ENCODE peak calls at places on chromosomes 11 and 22, in six cellular contexts. One of them, this sample, is unnamed.

GRCh38 chr11:32830796-32831195 is 1.1 kb downstream of the PRRG4 start:
- DNase-seq in NCI-H510A treated with DMSO at 0.1 percent for 48 hours: no peak
- DNase-seq in cardiac muscle cell: no peak
- DNase-seq in A549: no peak
- DNase-seq in HFF-Myc: no peak
- DNase-seq in neuronal stem cell: no peak
- DNase-seq in this sample: no peak

GRCh38 chr11:64735860-64736259 is 8.1 kb downstream of the RASGRP2 start:
- DNase-seq in NCI-H510A treated with DMSO at 0.1 percent for 48 hours: no peak
- DNase-seq in neuronal stem cell: no peak
- DNase-seq in HFF-Myc: no peak
- DNase-seq in cardiac muscle cell: no peak
- DNase-seq in A549: no peak
- DNase-seq in this sample: no peak

GRCh38 chr11:109421981-109422590 is at the start of gene C11orf87:
- DNase-seq in A549: no peak
- DNase-seq in cardiac muscle cell: peak; percentile 10
- DNase-seq in neuronal stem cell: peak; percentile 17
- DNase-seq in HFF-Myc: no peak
- DNase-seq in NCI-H510A treated with DMSO at 0.1 percent for 48 hours: peak; percentile 68
- DNase-seq in this sample: no peak

GRCh38 chr22:31185056-31185455 is 25.1 kb downstream of the RNF185 start:
- DNase-seq in A549: no peak
- DNase-seq in NCI-H510A treated with DMSO at 0.1 percent for 48 hours: no peak
- DNase-seq in HFF-Myc: no peak
- DNase-seq in cardiac muscle cell: no peak
- DNase-seq in neuronal stem cell: no peak
- DNase-seq in this sample: no peak

GRCh38 chr11:93921695-93922468 is 71.5 kb upstream of the VSTM5 start:
- DNase-seq in cardiac muscle cell: peak; percentile 81
- DNase-seq in neuronal stem cell: peak; percentile 54
- DNase-seq in HFF-Myc: peak; percentile 52
- DNase-seq in A549: peak; percentile 30
- DNase-seq in NCI-H510A treated with DMSO at 0.1 percent for 48 hours: peak; percentile 56
- DNase-seq in this sample: peak; percentile 32

GRCh38 chr11:107139396-107139795 is 121.1 kb upstream of the GUCY1A2 start:
- DNase-seq in NCI-H510A treated with DMSO at 0.1 percent for 48 hours: no peak
- DNase-seq in A549: no peak
- DNase-seq in cardiac muscle cell: no peak
- DNase-seq in HFF-Myc: no peak
- DNase-seq in neuronal stem cell: no peak
- DNase-seq in this sample: no peak

GRCh38 chr22:43818981-43819690 is 7.0 kb upstream of the EFCAB6 start:
- DNase-seq in neuronal stem cell: no peak
- DNase-seq in HFF-Myc: no peak
- DNase-seq in NCI-H510A treated with DMSO at 0.1 percent for 48 hours: no peak
- DNase-seq in cardiac muscle cell: no peak
- DNase-seq in A549: no peak
- DNase-seq in this sample: no peak

GRCh38 chr11:58316142-58316541 is 42.7 kb downstream of the OR5B17 start:
- DNase-seq in NCI-H510A treated with DMSO at 0.1 percent for 48 hours: no peak
- DNase-seq in neuronal stem cell: no peak
- DNase-seq in HFF-Myc: no peak
- DNase-seq in A549: no peak
- DNase-seq in cardiac muscle cell: no peak
- DNase-seq in this sample: no peak

GRCh38 chr22:38967451-38968450 is 10.3 kb downstream of the APOBEC3A start:
- DNase-seq in A549: no peak
- DNase-seq in cardiac muscle cell: no peak
- DNase-seq in HFF-Myc: no peak
- DNase-seq in neuronal stem cell: no peak
- DNase-seq in NCI-H510A treated with DMSO at 0.1 percent for 48 hours: no peak
- DNase-seq in this sample: peak; percentile 62

GRCh38 chr11:46845440-46845739 is 690 bp downstream of the CKAP5 start:
- DNase-seq in NCI-H510A treated with DMSO at 0.1 percent for 48 hours: no peak
- DNase-seq in A549: no peak
- DNase-seq in HFF-Myc: no peak
- DNase-seq in cardiac muscle cell: peak; percentile 16
- DNase-seq in neuronal stem cell: peak; percentile 2
- DNase-seq in this sample: no peak

GRCh38 chr22:22767876-22768602 is 119.6 kb upstream of the IGLL5 start:
- DNase-seq in NCI-H510A treated with DMSO at 0.1 percent for 48 hours: no peak
- DNase-seq in A549: no peak
- DNase-seq in HFF-Myc: no peak
- DNase-seq in neuronal stem cell: no peak
- DNase-seq in cardiac muscle cell: peak; percentile 38
- DNase-seq in this sample: no peak

GRCh38 chr22:42921301-42921700 is 64.2 kb upstream of the ARFGAP3 start:
- DNase-seq in cardiac muscle cell: no peak
- DNase-seq in HFF-Myc: no peak
- DNase-seq in A549: no peak
- DNase-seq in neuronal stem cell: no peak
- DNase-seq in NCI-H510A treated with DMSO at 0.1 percent for 48 hours: no peak
- DNase-seq in this sample: no peak

GRCh38 chr11:18270102-18270501 is 4.0 kb downstream of the SAA1 start:
- DNase-seq in neuronal stem cell: no peak
- DNase-seq in cardiac muscle cell: no peak
- DNase-seq in HFF-Myc: no peak
- DNase-seq in NCI-H510A treated with DMSO at 0.1 percent for 48 hours: no peak
- DNase-seq in A549: no peak
- DNase-seq in this sample: no peak

GRCh38 chr11:105738972-105739574 is 129.2 kb downstream of the GRIA4 start:
- DNase-seq in neuronal stem cell: no peak
- DNase-seq in cardiac muscle cell: no peak
- DNase-seq in A549: no peak
- DNase-seq in NCI-H510A treated with DMSO at 0.1 percent for 48 hours: no peak
- DNase-seq in HFF-Myc: no peak
- DNase-seq in this sample: no peak

GRCh38 chr22:25837288-25837900 is 95.4 kb downstream of the MYO18B start:
- DNase-seq in HFF-Myc: no peak
- DNase-seq in A549: no peak
- DNase-seq in NCI-H510A treated with DMSO at 0.1 percent for 48 hours: no peak
- DNase-seq in cardiac muscle cell: no peak
- DNase-seq in neuronal stem cell: no peak
- DNase-seq in this sample: no peak

GRCh38 chr11:119991669-119992068 is 146.2 kb downstream of the TRIM29 start:
- DNase-seq in NCI-H510A treated with DMSO at 0.1 percent for 48 hours: peak; percentile 26
- DNase-seq in neuronal stem cell: no peak
- DNase-seq in A549: no peak
- DNase-seq in cardiac muscle cell: no peak
- DNase-seq in HFF-Myc: no peak
- DNase-seq in this sample: no peak

GRCh38 chr22:22103078-22103593 is 120.5 kb upstream of the TOP3B start:
- DNase-seq in neuronal stem cell: no peak
- DNase-seq in NCI-H510A treated with DMSO at 0.1 percent for 48 hours: no peak
- DNase-seq in HFF-Myc: no peak
- DNase-seq in cardiac muscle cell: no peak
- DNase-seq in A549: peak; percentile 11
- DNase-seq in this sample: no peak

GRCh38 chr22:41197808-41198585 is 7.1 kb upstream of the L3MBTL2 start:
- DNase-seq in neuronal stem cell: no peak
- DNase-seq in HFF-Myc: no peak
- DNase-seq in cardiac muscle cell: no peak
- DNase-seq in NCI-H510A treated with DMSO at 0.1 percent for 48 hours: peak; percentile 62
- DNase-seq in A549: peak; percentile 47
- DNase-seq in this sample: peak; percentile 62

GRCh38 chr11:73870261-73870660 is 6.4 kb downstream of the COA4 start:
- DNase-seq in HFF-Myc: no peak
- DNase-seq in neuronal stem cell: no peak
- DNase-seq in cardiac muscle cell: no peak
- DNase-seq in A549: no peak
- DNase-seq in NCI-H510A treated with DMSO at 0.1 percent for 48 hours: no peak
- DNase-seq in this sample: no peak

GRCh38 chr11:110077866-110078325 is 15.3 kb upstream of the ZC3H12C start:
- DNase-seq in neuronal stem cell: no peak
- DNase-seq in HFF-Myc: no peak
- DNase-seq in A549: no peak
- DNase-seq in cardiac muscle cell: peak; percentile 53
- DNase-seq in NCI-H510A treated with DMSO at 0.1 percent for 48 hours: no peak
- DNase-seq in this sample: peak; percentile 52

GRCh38 chr11:6608011-6608410 is 4.0 kb downstream of the TAF10 start:
- DNase-seq in A549: no peak
- DNase-seq in NCI-H510A treated with DMSO at 0.1 percent for 48 hours: no peak
- DNase-seq in cardiac muscle cell: no peak
- DNase-seq in HFF-Myc: no peak
- DNase-seq in neuronal stem cell: no peak
- DNase-seq in this sample: no peak

GRCh38 chr11:62627718-62628117 is 5.9 kb upstream of the B3GAT3 start:
- DNase-seq in cardiac muscle cell: peak; percentile 17
- DNase-seq in neuronal stem cell: no peak
- DNase-seq in A549: no peak
- DNase-seq in NCI-H510A treated with DMSO at 0.1 percent for 48 hours: no peak
- DNase-seq in HFF-Myc: no peak
- DNase-seq in this sample: no peak

GRCh38 chr11:129279326-129280026 is 87.4 kb upstream of the ARHGAP32 start:
- DNase-seq in neuronal stem cell: peak; percentile 79
- DNase-seq in A549: peak; percentile 57
- DNase-seq in HFF-Myc: peak; percentile 15
- DNase-seq in NCI-H510A treated with DMSO at 0.1 percent for 48 hours: peak; percentile 96
- DNase-seq in cardiac muscle cell: peak; percentile 89
- DNase-seq in this sample: peak; percentile 54

GRCh38 chr11:64384039-64384737 is 25.2 kb downstream of the RPS6KA4 start:
- DNase-seq in cardiac muscle cell: peak; percentile 13
- DNase-seq in neuronal stem cell: no peak
- DNase-seq in HFF-Myc: no peak
- DNase-seq in NCI-H510A treated with DMSO at 0.1 percent for 48 hours: no peak
- DNase-seq in A549: no peak
- DNase-seq in this sample: no peak

GRCh38 chr11:76684470-76684869 is 13.9 kb upstream of the LRRC32 start:
- DNase-seq in neuronal stem cell: no peak
- DNase-seq in A549: no peak
- DNase-seq in cardiac muscle cell: no peak
- DNase-seq in HFF-Myc: no peak
- DNase-seq in NCI-H510A treated with DMSO at 0.1 percent for 48 hours: no peak
- DNase-seq in this sample: no peak

GRCh38 chr11:31808268-31808667 is 2.9 kb downstream of the PAX6 start:
- DNase-seq in NCI-H510A treated with DMSO at 0.1 percent for 48 hours: no peak
- DNase-seq in cardiac muscle cell: no peak
- DNase-seq in neuronal stem cell: no peak
- DNase-seq in A549: no peak
- DNase-seq in HFF-Myc: no peak
- DNase-seq in this sample: no peak

GRCh38 chr22:31272522-31273446 is 19.5 kb downstream of the PIK3IP1 start:
- DNase-seq in NCI-H510A treated with DMSO at 0.1 percent for 48 hours: peak; percentile 50
- DNase-seq in neuronal stem cell: peak; percentile 52
- DNase-seq in HFF-Myc: peak; percentile 30
- DNase-seq in A549: peak; percentile 39
- DNase-seq in cardiac muscle cell: peak; percentile 75
- DNase-seq in this sample: peak; percentile 55

GRCh38 chr11:104151404-104152204 is 12.3 kb downstream of the PDGFD start:
- DNase-seq in A549: no peak
- DNase-seq in HFF-Myc: no peak
- DNase-seq in neuronal stem cell: no peak
- DNase-seq in NCI-H510A treated with DMSO at 0.1 percent for 48 hours: no peak
- DNase-seq in cardiac muscle cell: peak; percentile 43
- DNase-seq in this sample: no peak

GRCh38 chr22:20881231-20881630 is 22.4 kb downstream of the SNAP29 start:
- DNase-seq in cardiac muscle cell: no peak
- DNase-seq in HFF-Myc: no peak
- DNase-seq in neuronal stem cell: no peak
- DNase-seq in A549: no peak
- DNase-seq in NCI-H510A treated with DMSO at 0.1 percent for 48 hours: no peak
- DNase-seq in this sample: peak; percentile 78

GRCh38 chr22:49095366-49095765 is 732.3 kb downstream of the BRD1 start:
- DNase-seq in cardiac muscle cell: no peak
- DNase-seq in NCI-H510A treated with DMSO at 0.1 percent for 48 hours: no peak
- DNase-seq in HFF-Myc: no peak
- DNase-seq in A549: no peak
- DNase-seq in neuronal stem cell: no peak
- DNase-seq in this sample: no peak

GRCh38 chr11:45026835-45027234 is 76.2 kb upstream of the TP53I11 start:
- DNase-seq in cardiac muscle cell: no peak
- DNase-seq in NCI-H510A treated with DMSO at 0.1 percent for 48 hours: no peak
- DNase-seq in neuronal stem cell: no peak
- DNase-seq in HFF-Myc: no peak
- DNase-seq in A549: no peak
- DNase-seq in this sample: no peak

GRCh38 chr22:50485221-50486131 is 1.2 kb upstream of the MIOX start:
- DNase-seq in NCI-H510A treated with DMSO at 0.1 percent for 48 hours: no peak
- DNase-seq in neuronal stem cell: no peak
- DNase-seq in HFF-Myc: no peak
- DNase-seq in cardiac muscle cell: no peak
- DNase-seq in A549: no peak
- DNase-seq in this sample: peak; percentile 77

GRCh38 chr11:134477486-134477885 is 65.4 kb upstream of the B3GAT1 start:
- DNase-seq in A549: no peak
- DNase-seq in cardiac muscle cell: no peak
- DNase-seq in NCI-H510A treated with DMSO at 0.1 percent for 48 hours: no peak
- DNase-seq in neuronal stem cell: no peak
- DNase-seq in HFF-Myc: no peak
- DNase-seq in this sample: no peak